ENCODE peak calls at places on chromosomes 6 and 20, in five cellular contexts. One of them, this sample, is unnamed.

GRCh38 chr6:97591955-97592354 is 308.9 kb upstream of the MMS22L start:
- DNase-seq in fibroblast of mammary gland: no peak
- DNase-seq in SW 1271: no peak
- DNase-seq in dermis microvascular lymphatic vessel endothelial cell: no peak
- DNase-seq in tibial artery: no peak
- DNase-seq in this sample: no peak

GRCh38 chr6:113411006-113411405 is 446.1 kb upstream of the MARCKS start:
- DNase-seq in dermis microvascular lymphatic vessel endothelial cell: no peak
- DNase-seq in tibial artery: no peak
- DNase-seq in SW 1271: no peak
- DNase-seq in fibroblast of mammary gland: no peak
- DNase-seq in this sample: no peak

GRCh38 chr20:51508158-51508557 is 34.4 kb downstream of the NFATC2 start:
- DNase-seq in SW 1271: no peak
- DNase-seq in fibroblast of mammary gland: no peak
- DNase-seq in dermis microvascular lymphatic vessel endothelial cell: no peak
- DNase-seq in tibial artery: no peak
- DNase-seq in this sample: no peak

GRCh38 chr20:34543457-34544056 is 15.0 kb upstream of the MAP1LC3A start:
- DNase-seq in fibroblast of mammary gland: no peak
- DNase-seq in tibial artery: no peak
- DNase-seq in SW 1271: no peak
- DNase-seq in dermis microvascular lymphatic vessel endothelial cell: no peak
- DNase-seq in this sample: no peak

GRCh38 chr20:667351-668034 is 8.1 kb downstream of the SCRT2 start:
- DNase-seq in fibroblast of mammary gland: peak
- DNase-seq in tibial artery: no peak
- DNase-seq in SW 1271: no peak
- DNase-seq in dermis microvascular lymphatic vessel endothelial cell: peak
- DNase-seq in this sample: peak

GRCh38 chr6:32163559-32164258 is 686 bp upstream of the EGFL8 start:
- DNase-seq in tibial artery: no peak
- DNase-seq in SW 1271: no peak
- DNase-seq in dermis microvascular lymphatic vessel endothelial cell: no peak
- DNase-seq in fibroblast of mammary gland: no peak
- DNase-seq in this sample: peak

GRCh38 chr6:157741889-157742615 is 81.0 kb upstream of the SNX9 start:
- DNase-seq in SW 1271: no peak
- DNase-seq in fibroblast of mammary gland: no peak
- DNase-seq in dermis microvascular lymphatic vessel endothelial cell: peak
- DNase-seq in tibial artery: no peak
- DNase-seq in this sample: no peak

GRCh38 chr20:8118735-8119134 is 13.3 kb upstream of the PLCB1 start:
- DNase-seq in fibroblast of mammary gland: no peak
- DNase-seq in tibial artery: no peak
- DNase-seq in dermis microvascular lymphatic vessel endothelial cell: no peak
- DNase-seq in SW 1271: no peak
- DNase-seq in this sample: no peak

GRCh38 chr6:10555625-10556309 is 34.6 kb downstream of the GCNT2 start:
- DNase-seq in SW 1271: no peak
- DNase-seq in fibroblast of mammary gland: peak
- DNase-seq in dermis microvascular lymphatic vessel endothelial cell: peak
- DNase-seq in tibial artery: no peak
- DNase-seq in this sample: no peak

GRCh38 chr20:51387125-51387865 is 155.2 kb downstream of the NFATC2 start:
- DNase-seq in tibial artery: peak
- DNase-seq in dermis microvascular lymphatic vessel endothelial cell: peak
- DNase-seq in SW 1271: no peak
- DNase-seq in fibroblast of mammary gland: no peak
- DNase-seq in this sample: no peak

GRCh38 chr6:42877695-42878094 is 1.7 kb upstream of the RPL7L1 start:
- DNase-seq in tibial artery: no peak
- DNase-seq in dermis microvascular lymphatic vessel endothelial cell: no peak
- DNase-seq in fibroblast of mammary gland: no peak
- DNase-seq in SW 1271: no peak
- DNase-seq in this sample: no peak

GRCh38 chr20:9172908-9173307 is 104.0 kb downstream of the PLCB4 start:
- DNase-seq in fibroblast of mammary gland: peak
- DNase-seq in tibial artery: no peak
- DNase-seq in dermis microvascular lymphatic vessel endothelial cell: no peak
- DNase-seq in SW 1271: no peak
- DNase-seq in this sample: no peak

GRCh38 chr6:111096246-111096645 is 8.9 kb downstream of the SLC16A10 start:
- DNase-seq in tibial artery: no peak
- DNase-seq in SW 1271: no peak
- DNase-seq in fibroblast of mammary gland: no peak
- DNase-seq in dermis microvascular lymphatic vessel endothelial cell: no peak
- DNase-seq in this sample: no peak

GRCh38 chr6:26216886-26217713 is 129.9 kb downstream of the HFE start:
- DNase-seq in fibroblast of mammary gland: peak
- DNase-seq in dermis microvascular lymphatic vessel endothelial cell: peak
- DNase-seq in tibial artery: peak
- DNase-seq in SW 1271: no peak
- DNase-seq in this sample: peak

GRCh38 chr20:10671850-10672578 is 1.8 kb downstream of the JAG1 start:
- DNase-seq in tibial artery: peak
- DNase-seq in SW 1271: no peak
- DNase-seq in fibroblast of mammary gland: peak
- DNase-seq in dermis microvascular lymphatic vessel endothelial cell: peak
- DNase-seq in this sample: no peak

GRCh38 chr6:135419162-135419561 is 78.4 kb downstream of the AHI1 start:
- DNase-seq in dermis microvascular lymphatic vessel endothelial cell: no peak
- DNase-seq in SW 1271: no peak
- DNase-seq in fibroblast of mammary gland: peak
- DNase-seq in tibial artery: no peak
- DNase-seq in this sample: no peak

GRCh38 chr6:136773473-136773796 is 18.8 kb downstream of the MAP3K5 start:
- DNase-seq in SW 1271: no peak
- DNase-seq in tibial artery: no peak
- DNase-seq in dermis microvascular lymphatic vessel endothelial cell: no peak
- DNase-seq in fibroblast of mammary gland: no peak
- DNase-seq in this sample: no peak

GRCh38 chr6:82494367-82494766 is 130.8 kb downstream of the TPBG start:
- DNase-seq in tibial artery: no peak
- DNase-seq in SW 1271: no peak
- DNase-seq in fibroblast of mammary gland: no peak
- DNase-seq in dermis microvascular lymphatic vessel endothelial cell: no peak
- DNase-seq in this sample: no peak

GRCh38 chr6:53347250-53347920 is 1.4 kb downstream of the ELOVL5 start:
- DNase-seq in SW 1271: no peak
- DNase-seq in dermis microvascular lymphatic vessel endothelial cell: peak
- DNase-seq in tibial artery: no peak
- DNase-seq in fibroblast of mammary gland: peak
- DNase-seq in this sample: no peak

GRCh38 chr6:159979136-159979874 is 10.4 kb downstream of the IGF2R start:
- DNase-seq in tibial artery: no peak
- DNase-seq in dermis microvascular lymphatic vessel endothelial cell: peak
- DNase-seq in SW 1271: no peak
- DNase-seq in fibroblast of mammary gland: peak
- DNase-seq in this sample: no peak

GRCh38 chr6:168599118-168599494 is 158.1 kb downstream of the SMOC2 start:
- DNase-seq in SW 1271: no peak
- DNase-seq in tibial artery: no peak
- DNase-seq in fibroblast of mammary gland: no peak
- DNase-seq in dermis microvascular lymphatic vessel endothelial cell: no peak
- DNase-seq in this sample: no peak

GRCh38 chr6:13461805-13462204 is 25.6 kb downstream of the GFOD1 start:
- DNase-seq in fibroblast of mammary gland: no peak
- DNase-seq in dermis microvascular lymphatic vessel endothelial cell: no peak
- DNase-seq in SW 1271: no peak
- DNase-seq in tibial artery: no peak
- DNase-seq in this sample: peak

GRCh38 chr6:11229267-11230043 is 3.0 kb downstream of the NEDD9 start:
- DNase-seq in tibial artery: no peak
- DNase-seq in fibroblast of mammary gland: no peak
- DNase-seq in SW 1271: no peak
- DNase-seq in dermis microvascular lymphatic vessel endothelial cell: peak
- DNase-seq in this sample: no peak

GRCh38 chr6:130362128-130362527 is 3.7 kb upstream of the TMEM200A start:
- DNase-seq in SW 1271: no peak
- DNase-seq in tibial artery: no peak
- DNase-seq in fibroblast of mammary gland: peak
- DNase-seq in dermis microvascular lymphatic vessel endothelial cell: peak
- DNase-seq in this sample: no peak

GRCh38 chr6:108800510-108800909 is 47.7 kb upstream of the ARMC2 start:
- DNase-seq in fibroblast of mammary gland: peak
- DNase-seq in dermis microvascular lymphatic vessel endothelial cell: no peak
- DNase-seq in tibial artery: no peak
- DNase-seq in SW 1271: no peak
- DNase-seq in this sample: no peak

GRCh38 chr20:7375905-7376304 is 564.4 kb downstream of the HAO1 start:
- DNase-seq in dermis microvascular lymphatic vessel endothelial cell: peak
- DNase-seq in SW 1271: no peak
- DNase-seq in fibroblast of mammary gland: peak
- DNase-seq in tibial artery: no peak
- DNase-seq in this sample: no peak

GRCh38 chr6:156438519-156438918 is 338.7 kb upstream of the ARID1B start:
- DNase-seq in tibial artery: no peak
- DNase-seq in SW 1271: no peak
- DNase-seq in dermis microvascular lymphatic vessel endothelial cell: no peak
- DNase-seq in fibroblast of mammary gland: no peak
- DNase-seq in this sample: no peak

GRCh38 chr6:35023091-35023490 is 118.0 kb downstream of the TCP11 start:
- DNase-seq in dermis microvascular lymphatic vessel endothelial cell: no peak
- DNase-seq in SW 1271: no peak
- DNase-seq in fibroblast of mammary gland: no peak
- DNase-seq in tibial artery: no peak
- DNase-seq in this sample: no peak

GRCh38 chr6:146651482-146651863 is 52.7 kb downstream of the ADGB start:
- DNase-seq in dermis microvascular lymphatic vessel endothelial cell: no peak
- DNase-seq in tibial artery: no peak
- DNase-seq in SW 1271: no peak
- DNase-seq in fibroblast of mammary gland: no peak
- DNase-seq in this sample: no peak

GRCh38 chr20:62723351-62723750 is 14.7 kb downstream of the NTSR1 start:
- DNase-seq in dermis microvascular lymphatic vessel endothelial cell: peak
- DNase-seq in SW 1271: no peak
- DNase-seq in fibroblast of mammary gland: no peak
- DNase-seq in tibial artery: no peak
- DNase-seq in this sample: no peak

GRCh38 chr6:73943401-73943800 is 247.4 kb downstream of the CD109 start:
- DNase-seq in fibroblast of mammary gland: peak
- DNase-seq in SW 1271: no peak
- DNase-seq in tibial artery: no peak
- DNase-seq in dermis microvascular lymphatic vessel endothelial cell: no peak
- DNase-seq in this sample: no peak

GRCh38 chr6:39077882-39078594 is 29.5 kb downstream of the GLP1R start:
- DNase-seq in dermis microvascular lymphatic vessel endothelial cell: no peak
- DNase-seq in fibroblast of mammary gland: no peak
- DNase-seq in SW 1271: no peak
- DNase-seq in tibial artery: no peak
- DNase-seq in this sample: no peak

GRCh38 chr6:134389129-134389528 is 71.2 kb upstream of the SGK1 start:
- DNase-seq in dermis microvascular lymphatic vessel endothelial cell: no peak
- DNase-seq in tibial artery: no peak
- DNase-seq in fibroblast of mammary gland: no peak
- DNase-seq in SW 1271: no peak
- DNase-seq in this sample: peak

GRCh38 chr20:33668087-33668790 is 1.5 kb downstream of the ACTL10 start:
- DNase-seq in dermis microvascular lymphatic vessel endothelial cell: peak
- DNase-seq in SW 1271: peak
- DNase-seq in fibroblast of mammary gland: no peak
- DNase-seq in tibial artery: peak
- DNase-seq in this sample: peak

GRCh38 chr6:165846123-165846966 is 183.3 kb upstream of the PDE10A start:
- DNase-seq in SW 1271: no peak
- DNase-seq in tibial artery: no peak
- DNase-seq in fibroblast of mammary gland: no peak
- DNase-seq in dermis microvascular lymphatic vessel endothelial cell: peak
- DNase-seq in this sample: no peak

GRCh38 chr6:69835414-69836179 is 30.8 kb upstream of the COL19A1 start:
- DNase-seq in SW 1271: peak
- DNase-seq in dermis microvascular lymphatic vessel endothelial cell: peak
- DNase-seq in fibroblast of mammary gland: peak
- DNase-seq in tibial artery: no peak
- DNase-seq in this sample: no peak

GRCh38 chr6:106509420-106510089 is 119.7 kb downstream of the RTN4IP1 start:
- DNase-seq in SW 1271: no peak
- DNase-seq in tibial artery: no peak
- DNase-seq in fibroblast of mammary gland: peak
- DNase-seq in dermis microvascular lymphatic vessel endothelial cell: no peak
- DNase-seq in this sample: peak

GRCh38 chr20:4544765-4545164 is 176.9 kb upstream of the PRND start:
- DNase-seq in SW 1271: no peak
- DNase-seq in fibroblast of mammary gland: peak
- DNase-seq in tibial artery: no peak
- DNase-seq in dermis microvascular lymphatic vessel endothelial cell: no peak
- DNase-seq in this sample: no peak

GRCh38 chr20:17772005-17772343 is 72.2 kb downstream of the BANF2 start:
- DNase-seq in SW 1271: no peak
- DNase-seq in dermis microvascular lymphatic vessel endothelial cell: no peak
- DNase-seq in tibial artery: no peak
- DNase-seq in fibroblast of mammary gland: no peak
- DNase-seq in this sample: no peak

GRCh38 chr6:132395015-132395597 is 6.2 kb downstream of the MOXD1 start:
- DNase-seq in dermis microvascular lymphatic vessel endothelial cell: no peak
- DNase-seq in tibial artery: no peak
- DNase-seq in fibroblast of mammary gland: no peak
- DNase-seq in SW 1271: no peak
- DNase-seq in this sample: no peak

This sample was measured in CD14-positive monocyte.